ENCODE peak calls at places on chromosomes 3 and 15, in four cellular contexts. Q is LoVo, Z is nephron progenitor cell, B is H4. J is an unnamed sample.

GRCh38 chr3:51799879-51800757 is 21.1 kb upstream of the IQCF6 start:
- DNase-seq in Q (peak), B (peak), Z (peak), J (peak)

GRCh38 chr3:195164573-195165263 is 106.2 kb downstream of the XXYLT1 start:
- DNase-seq in Q (no peak), B (no peak), Z (no peak), J (no peak)

GRCh38 chr15:78950906-78951840 is 6.3 kb upstream of the CTSH start:
- DNase-seq in Z (no peak), B (peak), Q (no peak), J (no peak)

GRCh38 chr3:100040446-100040845 is 73.9 kb downstream of the FILIP1L start:
- DNase-seq in Z (no peak), B (no peak), Q (no peak), J (no peak)

GRCh38 chr3:183265713-183266417 is 12.8 kb downstream of the B3GNT5 start:
- DNase-seq in B (peak), Z (no peak), Q (peak), J (peak)

GRCh38 chr3:14143271-14143605 is 18.4 kb downstream of the TMEM43 start:
- DNase-seq in Q (no peak), Z (no peak), B (no peak), J (no peak)

GRCh38 chr15:40118473-40118872 is 9.8 kb upstream of the BMF start:
- DNase-seq in Q (peak), B (no peak), Z (no peak), J (no peak)

GRCh38 chr3:72606005-72606800 is 242.0 kb downstream of the SHQ1 start:
- DNase-seq in B (no peak), Z (no peak), Q (no peak), J (no peak)

GRCh38 chr3:108091498-108092259 is 848 bp upstream of the CD47 start:
- DNase-seq in Q (no peak), Z (no peak), B (no peak), J (no peak)